ENCODE peak calls at places on chromosomes 2 and 18, in four cellular contexts. One of them, this sample, is unnamed.

GRCh38 chr2:222892321-222892720 is 31.5 kb downstream of the ACSL3 start:
- DNase-seq in endothelial cell: no peak
- DNase-seq in D721Med: no peak
- DNase-seq in activated CD8-positive, alpha-beta T cell treated with anti-CD3 and anti-CD28 coated beads for 36 hours: no peak
- DNase-seq in this sample: no peak

GRCh38 chr2:95271381-95271971 is 2.8 kb upstream of the PROM2 start:
- DNase-seq in endothelial cell: no peak
- DNase-seq in activated CD8-positive, alpha-beta T cell treated with anti-CD3 and anti-CD28 coated beads for 36 hours: no peak
- DNase-seq in D721Med: no peak
- DNase-seq in this sample: no peak

GRCh38 chr2:16638941-16639340 is 26.7 kb downstream of the CYRIA start:
- DNase-seq in activated CD8-positive, alpha-beta T cell treated with anti-CD3 and anti-CD28 coated beads for 36 hours: no peak
- DNase-seq in endothelial cell: no peak
- DNase-seq in D721Med: no peak
- DNase-seq in this sample: no peak

GRCh38 chr18:57437782-57438668 is 2.9 kb downstream of the ONECUT2 start:
- DNase-seq in activated CD8-positive, alpha-beta T cell treated with anti-CD3 and anti-CD28 coated beads for 36 hours: peak
- DNase-seq in endothelial cell: peak
- DNase-seq in D721Med: peak
- DNase-seq in this sample: peak

GRCh38 chr2:60569680-60570111 is 16.2 kb upstream of the BCL11A start:
- DNase-seq in D721Med: no peak
- DNase-seq in activated CD8-positive, alpha-beta T cell treated with anti-CD3 and anti-CD28 coated beads for 36 hours: no peak
- DNase-seq in endothelial cell: no peak
- DNase-seq in this sample: no peak

GRCh38 chr2:236964291-236964690 is 121.4 kb upstream of the COPS8 start:
- DNase-seq in endothelial cell: no peak
- DNase-seq in D721Med: no peak
- DNase-seq in activated CD8-positive, alpha-beta T cell treated with anti-CD3 and anti-CD28 coated beads for 36 hours: no peak
- DNase-seq in this sample: no peak

GRCh38 chr2:106339608-106340007 is 128.6 kb downstream of the RGPD3 start:
- DNase-seq in activated CD8-positive, alpha-beta T cell treated with anti-CD3 and anti-CD28 coated beads for 36 hours: no peak
- DNase-seq in endothelial cell: no peak
- DNase-seq in D721Med: no peak
- DNase-seq in this sample: no peak

GRCh38 chr2:218465987-218466633 is 47.2 kb downstream of the VIL1 start:
- DNase-seq in D721Med: no peak
- DNase-seq in activated CD8-positive, alpha-beta T cell treated with anti-CD3 and anti-CD28 coated beads for 36 hours: no peak
- DNase-seq in endothelial cell: no peak
- DNase-seq in this sample: no peak

GRCh38 chr2:217787160-217787877 is 215.5 kb downstream of the TNS1 start:
- DNase-seq in endothelial cell: no peak
- DNase-seq in D721Med: no peak
- DNase-seq in activated CD8-positive, alpha-beta T cell treated with anti-CD3 and anti-CD28 coated beads for 36 hours: no peak
- DNase-seq in this sample: no peak

GRCh38 chr2:195411219-195411687 is 245.8 kb upstream of the SLC39A10 start:
- DNase-seq in activated CD8-positive, alpha-beta T cell treated with anti-CD3 and anti-CD28 coated beads for 36 hours: no peak
- DNase-seq in D721Med: no peak
- DNase-seq in endothelial cell: no peak
- DNase-seq in this sample: no peak

GRCh38 chr2:179412116-179412515 is 147.5 kb upstream of the SESTD1 start:
- DNase-seq in activated CD8-positive, alpha-beta T cell treated with anti-CD3 and anti-CD28 coated beads for 36 hours: no peak
- DNase-seq in endothelial cell: no peak
- DNase-seq in D721Med: no peak
- DNase-seq in this sample: no peak

GRCh38 chr2:179410552-179411356 is 146.1 kb upstream of the SESTD1 start:
- DNase-seq in activated CD8-positive, alpha-beta T cell treated with anti-CD3 and anti-CD28 coated beads for 36 hours: peak
- DNase-seq in endothelial cell: peak
- DNase-seq in D721Med: no peak
- DNase-seq in this sample: peak
- TF ChIP-seq CTCF in activated CD8-positive, alpha-beta T cell treated with anti-CD3 and anti-CD28 coated beads for 36 hours: peak
- TF ChIP-seq CTCF in endothelial cell: peak
- TF ChIP-seq CTCF in D721Med: peak
- TF ChIP-seq CTCF in this sample: peak

GRCh38 chr18:68722807-68723206 is 7.9 kb upstream of the TMX3 start:
- DNase-seq in endothelial cell: no peak
- DNase-seq in D721Med: no peak
- DNase-seq in activated CD8-positive, alpha-beta T cell treated with anti-CD3 and anti-CD28 coated beads for 36 hours: no peak
- DNase-seq in this sample: no peak
- TF ChIP-seq CTCF in endothelial cell: no peak
- TF ChIP-seq CTCF in D721Med: no peak
- TF ChIP-seq CTCF in activated CD8-positive, alpha-beta T cell treated with anti-CD3 and anti-CD28 coated beads for 36 hours: no peak
- TF ChIP-seq CTCF in this sample: no peak

GRCh38 chr2:166899676-166900075 is 11.4 kb downstream of the XIRP2 start:
- DNase-seq in endothelial cell: no peak
- DNase-seq in D721Med: no peak
- DNase-seq in activated CD8-positive, alpha-beta T cell treated with anti-CD3 and anti-CD28 coated beads for 36 hours: no peak
- DNase-seq in this sample: no peak
- TF ChIP-seq CTCF in endothelial cell: peak
- TF ChIP-seq CTCF in D721Med: no peak
- TF ChIP-seq CTCF in activated CD8-positive, alpha-beta T cell treated with anti-CD3 and anti-CD28 coated beads for 36 hours: no peak
- TF ChIP-seq CTCF in this sample: peak

GRCh38 chr2:234433201-234433600 is 63.7 kb downstream of the ARL4C start:
- DNase-seq in D721Med: no peak
- DNase-seq in activated CD8-positive, alpha-beta T cell treated with anti-CD3 and anti-CD28 coated beads for 36 hours: no peak
- DNase-seq in endothelial cell: no peak
- DNase-seq in this sample: no peak
- TF ChIP-seq CTCF in D721Med: no peak
- TF ChIP-seq CTCF in activated CD8-positive, alpha-beta T cell treated with anti-CD3 and anti-CD28 coated beads for 36 hours: no peak
- TF ChIP-seq CTCF in endothelial cell: no peak
- TF ChIP-seq CTCF in this sample: no peak